ENCODE peak calls at places on chromosomes 7 and 10, in ten cellular contexts. N is A549, A is brain microvascular endothelial cell, J is HCT116, O is MM.1S, U is pancreas, Q is uterus, K is fibroblast of mammary gland, I is astrocyte of the spinal cord, L is heart right ventricle. G is an unnamed sample.

GRCh38 chr7:130288829-130289228 is 4.1 kb upstream of the CPA4 start:
- DNase-seq in K (no peak), Q (no peak), N (no peak), U (peak), O (no peak), A (no peak), I (no peak), J (peak), L (no peak), G (peak)

GRCh38 chr10:96360331-96360730 is 1.5 kb upstream of the OPALIN start:
- DNase-seq in K (no peak), J (no peak), A (no peak), L (no peak), I (no peak), Q (no peak), N (no peak), O (no peak), U (no peak), G (no peak)

GRCh38 chr7:29853072-29853471 is 46.8 kb downstream of the WIPF3 start:
- DNase-seq in N (no peak), J (no peak), I (no peak), O (no peak), K (no peak), A (no peak), Q (no peak), U (peak), L (peak), G (no peak)

GRCh38 chr7:84412161-84412969 is 217.8 kb upstream of the SEMA3A start:
- DNase-seq in J (peak), I (peak), A (peak), N (peak), U (no peak), L (no peak), K (peak), O (no peak), Q (no peak), G (peak)

GRCh38 chr7:45421096-45421495 is 153.1 kb upstream of the ADCY1 start:
- DNase-seq in L (no peak), U (no peak), Q (no peak), J (no peak), K (peak), I (peak), A (no peak), N (no peak), O (no peak), G (no peak)

GRCh38 chr7:93719546-93719945 is 145.0 kb upstream of the CALCR start:
- DNase-seq in Q (no peak), O (no peak), U (no peak), K (peak), A (peak), N (no peak), J (no peak), L (no peak), I (peak), G (peak)

GRCh38 chr10:116477989-116478615 is 50.5 kb downstream of the PNLIPRP3 start:
- DNase-seq in K (no peak), I (no peak), Q (no peak), A (no peak), N (no peak), J (no peak), U (no peak), L (no peak), O (peak), G (no peak)

GRCh38 chr10:109327266-109327665 is 596.0 kb downstream of the XPNPEP1 start:
- DNase-seq in K (no peak), N (no peak), O (no peak), J (no peak), U (no peak), L (no peak), A (no peak), I (no peak), Q (no peak), G (peak)

GRCh38 chr10:110337401-110337800 is 32.7 kb upstream of the SMNDC1 start:
- DNase-seq in A (no peak), I (no peak), J (no peak), Q (no peak), K (peak), U (no peak), O (no peak), N (no peak), L (no peak), G (no peak)

GRCh38 chr10:5545778-5546710 is 21.3 kb downstream of the CALML3 start:
- DNase-seq in U (no peak), Q (peak), A (peak), N (peak), O (no peak), I (peak), L (peak), K (peak), J (no peak), G (peak)

GRCh38 chr10:103666109-103666508 is 172.6 kb downstream of the NEURL1 start:
- DNase-seq in Q (no peak), O (no peak), J (peak), A (peak), I (no peak), K (peak), N (peak), U (no peak), L (no peak), G (peak)

GRCh38 chr7:135208417-135208793 is 2.9 kb downstream of the WDR91 start:
- DNase-seq in I (no peak), A (no peak), J (no peak), L (no peak), N (no peak), U (peak), O (no peak), K (no peak), Q (no peak), G (no peak)

GRCh38 chr7:93944673-93945072 is 23.1 kb downstream of the GNG11 start:
- DNase-seq in Q (no peak), L (no peak), A (no peak), O (peak), J (no peak), U (no peak), K (peak), I (no peak), N (no peak), G (peak)

GRCh38 chr7:124754576-124755264 is 10.9 kb downstream of the GPR37 start:
- DNase-seq in U (no peak), L (no peak), I (no peak), J (no peak), N (no peak), A (no peak), K (no peak), O (no peak), Q (no peak), G (no peak)

GRCh38 chr10:16612148-16612742 is 90.6 kb upstream of the C1QL3 start:
- DNase-seq in L (no peak), K (peak), I (peak), N (no peak), O (peak), U (no peak), A (peak), Q (no peak), J (no peak), G (peak)

GRCh38 chr10:107859065-107859464 is 694.6 kb upstream of the SORCS1 start:
- DNase-seq in L (no peak), A (no peak), J (no peak), Q (no peak), N (no peak), U (no peak), O (no peak), I (no peak), K (no peak), G (no peak)

GRCh38 chr10:69344591-69345244 is 66.4 kb downstream of the HK1 start:
- DNase-seq in K (no peak), L (no peak), A (no peak), O (no peak), I (no peak), J (no peak), Q (no peak), N (no peak), U (no peak), G (no peak)

GRCh38 chr7:39355664-39356063 is 210.5 kb upstream of the YAE1 start:
- DNase-seq in K (no peak), O (peak), A (no peak), L (no peak), Q (no peak), N (no peak), J (no peak), U (no peak), I (no peak), G (no peak)

GRCh38 chr7:68444042-68444441 is 1154.2 kb upstream of the AUTS2 start:
- DNase-seq in J (no peak), O (no peak), U (no peak), A (no peak), L (no peak), N (no peak), Q (no peak), K (no peak), I (no peak), G (no peak)

GRCh38 chr10:35445150-35445884 is 109.0 kb downstream of the CCNY start:
- DNase-seq in O (no peak), I (no peak), Q (no peak), U (no peak), A (no peak), N (no peak), J (no peak), K (no peak), L (no peak), G (no peak)

GRCh38 chr7:78601728-78602127 is 803.2 kb downstream of the PHTF2 start:
- DNase-seq in N (no peak), L (no peak), J (no peak), O (no peak), U (no peak), I (no peak), K (peak), A (no peak), Q (no peak), G (no peak)

GRCh38 chr7:100863406-100863950 is 3.7 kb upstream of the TRIP6 start:
- DNase-seq in U (no peak), K (no peak), I (peak), L (no peak), Q (no peak), A (no peak), N (no peak), O (no peak), J (no peak), G (no peak)

DNA sequence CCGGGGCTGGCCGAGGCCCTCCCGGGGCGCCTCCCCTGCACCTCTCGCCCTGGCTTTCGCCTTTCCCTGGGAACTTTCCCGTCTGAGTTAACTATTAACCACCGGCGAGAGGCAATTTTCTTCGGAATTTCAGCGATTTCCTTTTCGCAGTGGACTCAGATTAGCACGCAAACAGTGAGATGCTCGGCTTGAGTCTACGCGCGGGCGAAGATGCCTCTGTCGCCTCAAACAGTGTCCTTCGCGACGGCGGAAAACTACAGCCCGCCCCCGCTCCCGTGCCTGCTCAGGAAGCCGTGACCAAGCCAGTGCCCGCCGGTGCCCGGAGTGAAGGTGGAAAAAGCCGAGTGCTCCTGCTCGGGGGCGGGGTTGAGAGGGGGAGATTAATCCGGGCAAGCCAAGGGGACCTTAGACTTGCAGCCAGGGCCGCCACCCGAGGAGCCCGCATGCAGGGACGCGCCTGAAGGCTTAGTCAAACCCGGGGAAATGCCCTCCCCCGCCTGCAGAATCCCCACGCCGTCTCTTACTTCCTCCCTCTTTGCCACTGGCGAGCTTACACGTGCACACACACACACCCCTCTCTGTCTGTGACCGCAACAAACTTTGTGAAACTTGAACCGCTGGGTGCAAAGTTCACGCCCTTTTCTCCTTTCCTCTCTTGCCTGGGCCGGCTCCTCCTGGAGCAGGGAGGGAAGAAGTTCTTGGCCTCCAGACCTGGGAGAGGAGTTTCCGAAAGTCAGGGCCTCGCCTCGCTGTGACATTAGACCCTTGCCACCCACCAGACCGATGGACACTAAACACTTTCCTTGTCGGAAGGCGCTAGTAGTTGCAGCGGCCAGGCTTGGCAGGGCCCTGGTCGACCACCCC is 14.4 kb upstream of the PAX2 start:
- DNase-seq in L (no peak), J (no peak), N (peak), O (peak), A (peak), Q (no peak), U (no peak), I (no peak), K (peak), G (no peak)
- H3K4me3 ChIP-seq in L (no peak), J (peak), N (peak), O (no peak), A (no peak), Q (no peak), U (peak), I (no peak), K (no peak), G (no peak)

GRCh38 chr7:51222916-51223315 is 93.7 kb downstream of the COBL start:
- DNase-seq in N (no peak), I (no peak), J (no peak), Q (no peak), U (no peak), O (no peak), A (no peak), K (no peak), L (no peak), G (no peak)

GRCh38 chr7:51223505-51223904 is 93.1 kb downstream of the COBL start:
- DNase-seq in J (no peak), L (no peak), N (no peak), A (no peak), O (no peak), Q (no peak), I (no peak), K (no peak), U (no peak), G (no peak)

GRCh38 chr7:51226916-51227535 is 89.6 kb downstream of the COBL start:
- DNase-seq in Q (no peak), A (no peak), U (no peak), O (no peak), I (no peak), L (no peak), K (no peak), N (no peak), J (no peak), G (no peak)

GRCh38 chr7:51226042-51226755 is 90.4 kb downstream of the COBL start:
- DNase-seq in Q (no peak), N (no peak), K (peak), I (no peak), A (no peak), L (no peak), O (no peak), U (no peak), J (no peak), G (no peak)

GRCh38 chr7:51224811-51225581 is 91.6 kb downstream of the COBL start:
- DNase-seq in U (peak), K (peak), O (no peak), J (peak), L (no peak), I (no peak), Q (no peak), N (peak), A (no peak), G (no peak)
- TF ChIP-seq CTCF in U (no peak), K (no peak), O (no peak), J (peak), L (no peak), I (no peak), Q (no peak), N (peak), A (peak), G (no peak)

GRCh38 chr7:35865287-35865686 is 64.4 kb downstream of the SEPTIN7 start:
- DNase-seq in N (no peak), I (no peak), A (no peak), Q (no peak), O (no peak), L (no peak), U (no peak), J (no peak), K (no peak), G (no peak)
- H3K4me3 ChIP-seq in N (no peak), I (no peak), A (no peak), Q (no peak), O (no peak), L (no peak), U (no peak), J (no peak), K (no peak), G (no peak)

GRCh38 chr7:113404245-113404644 is 285.9 kb upstream of the SMIM30 start:
- DNase-seq in Q (no peak), A (no peak), N (peak), K (peak), U (no peak), L (no peak), O (peak), J (peak), I (no peak), G (no peak)
- TF ChIP-seq CTCF in Q (no peak), A (peak), N (peak), K (peak), U (no peak), L (no peak), O (peak), J (peak), I (peak), G (no peak)

GRCh38 chr10:49508654-49509053 is 30.3 kb downstream of the ERCC6 start:
- DNase-seq in I (no peak), A (no peak), L (no peak), K (no peak), N (no peak), O (no peak), Q (no peak), U (no peak), J (no peak), G (no peak)
- H3K4me3 ChIP-seq in I (no peak), A (no peak), L (no peak), K (no peak), N (no peak), O (no peak), Q (no peak), U (no peak), J (no peak), G (no peak)

GRCh38 chr10:42952358-42952757 is 124.5 kb upstream of the RET start:
- DNase-seq in A (no peak), O (no peak), J (peak), Q (no peak), U (peak), N (no peak), K (no peak), L (peak), I (no peak), G (peak)
- TF ChIP-seq CTCF in A (no peak), O (no peak), J (no peak), Q (no peak), U (no peak), N (no peak), K (no peak), L (no peak), I (no peak), G (no peak)

G was measured in foreskin fibroblast.